ENCODE peak calls at places on chromosomes 7 and 10, in seven cellular contexts. X, U, G, J, L, W and P are unnamed samples.

GRCh38 chr7:67343566-67343965 is 346.9 kb downstream of the TYW1 start:
- DNase-seq in X (no peak), U (peak), J (no peak), W (no peak), L (no peak), G (no peak), P (no peak)

GRCh38 chr7:25842201-25842726 is 309.7 kb upstream of the NFE2L3 start:
- DNase-seq in X (no peak), U (no peak), W (no peak), L (peak), G (no peak), J (no peak), P (no peak)

GRCh38 chr10:69216577-69217118 is 3.5 kb upstream of the HKDC1 start:
- DNase-seq in U (no peak), W (no peak), G (no peak), X (no peak), J (no peak), L (no peak), P (no peak)

GRCh38 chr7:140519007-140519399 is 39.7 kb upstream of the MKRN1 start:
- DNase-seq in W (no peak), G (no peak), U (no peak), J (no peak), L (no peak), X (no peak), P (no peak)

GRCh38 chr10:21055339-21056135 is 158.4 kb upstream of the NEBL start:
- DNase-seq in U (no peak), W (no peak), J (no peak), X (no peak), L (no peak), G (no peak), P (no peak)

GRCh38 chr7:26151096-26151495 is 902 bp upstream of the NFE2L3 start:
- DNase-seq in W (no peak), U (no peak), J (no peak), X (no peak), L (no peak), G (no peak), P (no peak)

GRCh38 chr7:120171406-120171805 is 101.6 kb upstream of the KCND2 start:
- DNase-seq in L (no peak), J (no peak), W (peak), G (no peak), X (no peak), U (no peak), P (no peak)

GRCh38 chr10:69045441-69046300 is 42.2 kb upstream of the SRGN start:
- DNase-seq in G (no peak), J (no peak), L (peak), U (no peak), W (peak), X (no peak), P (no peak)

GRCh38 chr10:4663162-4663992 is 162.6 kb upstream of the AKR1E2 start:
- DNase-seq in G (peak), W (peak), X (peak), J (peak), L (peak), U (peak), P (peak)

GRCh38 chr7:75054744-75055527 is 18.7 kb downstream of the RCC1L start:
- DNase-seq in L (peak), G (no peak), X (no peak), U (peak), J (no peak), W (peak), P (no peak)

GRCh38 chr7:100132697-100133137 is 6.0 kb downstream of the MBLAC1 start:
- DNase-seq in W (peak), U (no peak), G (no peak), L (peak), X (no peak), J (peak), P (no peak)

GRCh38 chr10:74289172-74289571 is 138.2 kb downstream of the ADK start:
- DNase-seq in X (no peak), U (no peak), J (no peak), L (no peak), G (no peak), W (no peak), P (no peak)

GRCh38 chr10:30619966-30620365 is 9.6 kb downstream of the LYZL2 start:
- DNase-seq in U (no peak), W (no peak), L (no peak), J (no peak), G (no peak), X (no peak), P (no peak)

GRCh38 chr10:74977913-74978847 is 133.3 kb upstream of the SAMD8 start:
- DNase-seq in J (no peak), U (no peak), X (no peak), G (no peak), L (no peak), W (no peak), P (no peak)

GRCh38 chr7:50152486-50152885 is 59.4 kb upstream of the ZPBP start:
- DNase-seq in L (no peak), U (no peak), W (no peak), J (no peak), X (no peak), G (no peak), P (no peak)

GRCh38 chr7:46301677-46302076 is 380.6 kb upstream of the IGFBP3 start:
- DNase-seq in J (no peak), L (peak), X (no peak), U (no peak), G (no peak), W (peak), P (no peak)

GRCh38 chr10:6300106-6300783 is 97.5 kb downstream of the PFKFB3 start:
- DNase-seq in J (peak), X (no peak), U (no peak), L (peak), W (peak), G (no peak), P (no peak)

GRCh38 chr7:142886866-142887265 is 1.3 kb upstream of the TRPV6 start:
- DNase-seq in J (no peak), W (no peak), G (no peak), X (no peak), L (no peak), U (no peak), P (peak)
- TF ChIP-seq CTCF in J (no peak), W (no peak), G (no peak), X (no peak), L (no peak), U (no peak), P (no peak)

DNA sequence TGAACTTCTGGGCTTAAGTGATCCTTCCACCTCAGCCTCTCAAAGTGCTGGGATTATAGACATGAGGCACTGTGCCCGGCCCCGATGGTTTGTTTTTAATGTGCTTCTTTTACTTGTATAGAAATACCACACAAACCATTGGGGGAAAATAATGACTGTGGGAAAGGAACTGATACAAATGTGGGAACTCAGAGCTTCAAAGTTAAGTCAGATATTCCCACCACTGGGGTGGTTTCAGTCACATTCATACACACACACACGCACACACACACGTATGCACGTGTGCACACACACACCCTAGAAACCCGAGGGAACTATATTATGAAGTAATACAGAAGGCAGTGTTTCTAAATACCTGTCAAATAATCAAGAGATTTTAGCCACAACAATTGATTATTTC is 17.0 kb downstream of the CPA4 start:
- DNase-seq in W (no peak), U (no peak), G (no peak), J (no peak), X (no peak), L (no peak), P (no peak)
- TF ChIP-seq CTCF in W (no peak), U (no peak), G (no peak), J (no peak), X (no peak), L (no peak), P (no peak)

DNA sequence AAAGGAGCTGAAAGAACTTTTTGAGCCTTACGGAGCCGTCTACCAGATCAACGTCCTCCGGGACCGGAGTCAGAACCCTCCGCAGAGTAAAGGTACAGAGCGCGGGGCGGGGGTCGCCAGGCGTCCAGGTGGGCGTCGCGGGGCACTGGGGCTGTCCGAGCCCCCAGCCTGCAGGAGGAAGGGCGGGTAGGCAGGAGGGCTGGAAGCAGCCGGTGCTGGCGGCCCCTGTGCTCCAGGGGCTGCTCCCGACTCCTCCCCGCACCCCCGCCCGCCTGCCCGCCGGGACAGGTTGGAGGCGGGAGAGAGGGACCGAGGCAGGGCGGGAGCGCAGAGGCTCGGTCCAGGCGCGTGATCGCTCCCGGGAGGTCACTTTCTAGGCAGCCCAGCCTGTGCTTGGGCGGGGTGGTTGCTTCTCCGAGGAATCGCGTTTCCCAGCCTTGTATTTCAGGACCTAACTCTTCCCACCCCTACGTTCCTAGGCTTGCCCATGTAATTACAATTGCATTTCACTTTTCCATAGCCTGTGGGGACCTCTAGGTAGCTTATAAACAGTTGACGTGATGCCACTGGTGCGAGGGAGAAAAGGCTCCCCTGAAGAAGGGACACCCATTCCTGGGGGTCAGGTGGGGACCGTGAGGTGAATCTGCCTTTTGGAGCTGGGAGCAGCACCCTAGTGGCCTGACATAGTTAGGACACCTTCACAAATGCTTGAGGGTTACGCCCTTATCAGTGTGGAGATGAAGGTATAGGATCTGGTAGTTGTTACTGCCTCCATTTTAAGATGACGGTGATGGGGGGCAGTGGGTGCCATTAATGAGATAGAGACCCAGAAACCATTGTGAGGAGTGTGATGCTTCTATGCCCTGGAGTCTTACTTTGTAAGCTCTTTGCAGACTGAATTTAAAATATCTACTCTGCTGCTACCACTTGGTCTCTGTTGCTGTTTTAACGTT is 148.2 kb downstream of the CELF2 start:
- DNase-seq in U (peak), L (peak), W (no peak), X (peak), J (no peak), G (no peak), P (no peak)
- TF ChIP-seq CTCF in U (peak), L (peak), W (no peak), X (peak), J (peak), G (no peak), P (no peak)

GRCh38 chr7:82840061-82840460 is 322.6 kb downstream of the PCLO start:
- DNase-seq in G (no peak), W (no peak), X (no peak), J (no peak), L (peak), U (no peak), P (no peak)

GRCh38 chr7:82839555-82839954 is 323.1 kb downstream of the PCLO start:
- DNase-seq in L (no peak), G (no peak), J (no peak), W (no peak), X (no peak), U (no peak), P (no peak)

GRCh38 chr7:82841828-82842227 is 320.9 kb downstream of the PCLO start:
- DNase-seq in X (no peak), W (peak), L (no peak), U (no peak), G (no peak), J (no peak), P (no peak)

GRCh38 chr7:82838314-82838713 is 324.4 kb downstream of the PCLO start:
- DNase-seq in W (no peak), G (no peak), U (no peak), L (no peak), J (no peak), X (no peak), P (no peak)

GRCh38 chr7:82839063-82839462 is 323.6 kb downstream of the PCLO start:
- DNase-seq in U (no peak), X (no peak), W (no peak), J (no peak), L (no peak), G (no peak), P (no peak)
- TF ChIP-seq CTCF in U (no peak), X (no peak), W (no peak), J (no peak), L (no peak), G (no peak), P (no peak)

GRCh38 chr7:1669486-1669951 is 558 bp upstream of the ELFN1 start:
- DNase-seq in X (no peak), G (no peak), J (no peak), W (no peak), U (no peak), L (no peak), P (peak)
- TF ChIP-seq CTCF in X (no peak), G (no peak), J (no peak), W (no peak), U (no peak), L (no peak), P (no peak)